ENCODE peak calls at places on chromosomes 7 and 10, in seven cellular contexts. N is RWPE2, S is ascending aorta, M is coronary artery, I is Peyer's patch, R is fibroblast of the aortic adventitia, X is GM13976. C is an unnamed sample.

GRCh38 chr7:1460757-1461639 is 1.7 kb upstream of the MICALL2 start:
- DNase-seq in I (peak), N (no peak), R (peak), S (peak), M (peak), X (peak), C (no peak)

GRCh38 chr10:31864834-31865518 is 63.7 kb downstream of the ARHGAP12 start:
- DNase-seq in X (no peak), M (no peak), R (peak), I (no peak), N (no peak), S (no peak), C (no peak)

GRCh38 chr7:42560866-42561265 is 323.9 kb upstream of the GLI3 start:
- DNase-seq in I (no peak), M (no peak), R (no peak), N (no peak), S (no peak), X (no peak), C (no peak)

GRCh38 chr10:106705576-106706526 is 458.7 kb downstream of the SORCS1 start:
- DNase-seq in X (peak), I (peak), R (peak), M (no peak), S (peak), N (no peak), C (peak)

GRCh38 chr10:78211476-78212110 is 177.9 kb downstream of the RPS24 start:
- DNase-seq in X (no peak), S (no peak), N (no peak), I (no peak), R (peak), M (no peak), C (no peak)

GRCh38 chr7:143979359-143979758 is 20.8 kb upstream of the OR6B1 start:
- DNase-seq in R (peak), X (no peak), M (no peak), I (no peak), N (no peak), S (no peak), C (no peak)

GRCh38 chr10:3065622-3066021 is 1.7 kb upstream of the PFKP start:
- DNase-seq in M (no peak), R (no peak), S (no peak), N (no peak), I (no peak), X (no peak), C (no peak)

GRCh38 chr7:96040250-96040772 is 268.0 kb downstream of the DYNC1I1 start:
- DNase-seq in N (no peak), S (no peak), X (no peak), M (no peak), R (no peak), I (no peak), C (no peak)

GRCh38 chr10:29703276-29703675 is 68.5 kb upstream of the SVIL start:
- DNase-seq in N (no peak), M (no peak), X (no peak), I (no peak), S (no peak), R (no peak), C (no peak)

GRCh38 chr7:150631084-150631824 is 931 bp downstream of the GIMAP6 start:
- DNase-seq in M (no peak), X (no peak), N (no peak), I (peak), S (no peak), R (no peak), C (no peak)

GRCh38 chr7:75987805-75988630 is 6.4 kb downstream of the TMEM120A start:
- DNase-seq in S (no peak), R (no peak), M (no peak), N (no peak), X (no peak), I (no peak), C (no peak)

GRCh38 chr7:74498354-74498753 is 44.6 kb downstream of the GTF2IRD1 start:
- DNase-seq in I (no peak), R (no peak), N (no peak), M (no peak), S (no peak), X (no peak), C (no peak)

GRCh38 chr7:153354071-153354470 is 594.5 kb downstream of the ACTR3B start:
- DNase-seq in R (no peak), S (no peak), N (no peak), M (no peak), I (no peak), X (no peak), C (no peak)

GRCh38 chr7:142776206-142776844 is 5.6 kb downstream of the PRSS2 start:
- DNase-seq in N (no peak), R (peak), X (no peak), I (no peak), S (no peak), M (no peak), C (no peak)

GRCh38 chr10:7085913-7086589 is 324.8 kb downstream of the SFMBT2 start:
- DNase-seq in I (no peak), X (no peak), S (no peak), N (no peak), M (no peak), R (peak), C (no peak)

GRCh38 chr7:46580756-46581155 is 659.7 kb upstream of the IGFBP3 start:
- DNase-seq in X (no peak), R (no peak), N (no peak), M (no peak), S (no peak), I (no peak), C (no peak)

GRCh38 chr10:86252051-86252450 is 114.5 kb downstream of the GRID1 start:
- DNase-seq in I (peak), R (no peak), X (no peak), S (peak), N (no peak), M (no peak), C (no peak)

GRCh38 chr7:54888067-54888735 is 129.2 kb upstream of the SEC61G start:
- DNase-seq in R (no peak), M (no peak), I (no peak), X (peak), N (no peak), S (no peak), C (no peak)

GRCh38 chr10:36766921-36767320 is 358.5 kb upstream of the ANKRD30A start:
- DNase-seq in X (no peak), N (no peak), I (no peak), S (no peak), M (no peak), R (no peak), C (no peak)

GRCh38 chr7:151851160-151851751 is 25.7 kb downstream of the PRKAG2 start:
- DNase-seq in X (no peak), S (no peak), R (peak), N (peak), M (no peak), I (no peak), C (no peak)

GRCh38 chr10:79182763-79183467 is 114.1 kb downstream of the ZMIZ1 start:
- DNase-seq in I (peak), N (no peak), M (no peak), S (no peak), R (peak), X (no peak), C (no peak)

GRCh38 chr7:130364446-130364845 is 15.8 kb upstream of the CPA1 start:
- DNase-seq in N (no peak), X (no peak), I (peak), R (no peak), S (no peak), M (no peak), C (no peak)

GRCh38 chr7:132609906-132610520 is 33.7 kb upstream of the PLXNA4 start:
- DNase-seq in X (no peak), M (no peak), I (no peak), S (no peak), N (no peak), R (no peak), C (no peak)

GRCh38 chr10:95374597-95375209 is 83.9 kb upstream of the PDLIM1 start:
- DNase-seq in R (peak), S (peak), X (peak), N (no peak), I (peak), M (peak), C (peak)

GRCh38 chr7:32025381-32026075 is 44.7 kb downstream of the PDE1C start:
- DNase-seq in M (no peak), N (no peak), X (no peak), S (no peak), I (no peak), R (no peak), C (no peak)

GRCh38 chr7:91089382-91089963 is 174.8 kb upstream of the FZD1 start:
- DNase-seq in N (no peak), X (no peak), M (no peak), I (no peak), R (peak), S (no peak), C (no peak)

GRCh38 chr7:44867073-44867990 is 18.0 kb downstream of the PURB start:
- DNase-seq in I (no peak), M (no peak), R (peak), N (no peak), X (no peak), S (no peak), C (no peak)

GRCh38 chr10:6086375-6087233 is 2.2 kb upstream of the RBM17 start:
- DNase-seq in R (peak), S (peak), X (peak), M (peak), I (peak), N (no peak), C (peak)

GRCh38 chr10:649798-650690 is 39.4 kb downstream of the DIP2C start:
- DNase-seq in N (no peak), R (no peak), X (no peak), M (no peak), S (peak), I (peak), C (no peak)

GRCh38 chr7:122136033-122136432 is 8.0 kb downstream of the AASS start:
- DNase-seq in R (peak), I (no peak), N (no peak), M (no peak), S (no peak), X (no peak), C (no peak)

GRCh38 chr10:133174689-133175263 is 14.8 kb downstream of the KNDC1 start:
- DNase-seq in I (no peak), N (no peak), S (no peak), M (no peak), R (no peak), X (no peak), C (no peak)

GRCh38 chr10:128095023-128095752 is 31.0 kb downstream of the MKI67 start:
- DNase-seq in X (no peak), N (no peak), M (no peak), R (no peak), S (no peak), I (peak), C (no peak)

GRCh38 chr10:112812571-112812970 is 137.5 kb upstream of the TCF7L2 start:
- DNase-seq in S (no peak), X (no peak), N (no peak), M (no peak), I (peak), R (no peak), C (no peak)

GRCh38 chr7:139727151-139727705 is 50.6 kb downstream of the HIPK2 start:
- DNase-seq in X (no peak), I (peak), N (no peak), M (no peak), S (no peak), R (peak), C (no peak)

GRCh38 chr10:79150444-79150754 is 81.6 kb downstream of the ZMIZ1 start:
- DNase-seq in X (no peak), M (no peak), S (no peak), I (no peak), N (no peak), R (no peak), C (no peak)

GRCh38 chr7:2713370-2713769 is 25.4 kb downstream of the AMZ1 start:
- DNase-seq in M (no peak), I (no peak), N (no peak), R (no peak), X (no peak), S (no peak), C (no peak)

GRCh38 chr10:62414359-62414758 is 40.2 kb downstream of the ZNF365 start:
- DNase-seq in I (no peak), X (no peak), R (no peak), S (no peak), N (no peak), M (no peak), C (no peak)
- TF ChIP-seq CTCF in I (no peak), X (no peak), R (peak), S (no peak), N (peak), M (no peak), C (peak)

DNA sequence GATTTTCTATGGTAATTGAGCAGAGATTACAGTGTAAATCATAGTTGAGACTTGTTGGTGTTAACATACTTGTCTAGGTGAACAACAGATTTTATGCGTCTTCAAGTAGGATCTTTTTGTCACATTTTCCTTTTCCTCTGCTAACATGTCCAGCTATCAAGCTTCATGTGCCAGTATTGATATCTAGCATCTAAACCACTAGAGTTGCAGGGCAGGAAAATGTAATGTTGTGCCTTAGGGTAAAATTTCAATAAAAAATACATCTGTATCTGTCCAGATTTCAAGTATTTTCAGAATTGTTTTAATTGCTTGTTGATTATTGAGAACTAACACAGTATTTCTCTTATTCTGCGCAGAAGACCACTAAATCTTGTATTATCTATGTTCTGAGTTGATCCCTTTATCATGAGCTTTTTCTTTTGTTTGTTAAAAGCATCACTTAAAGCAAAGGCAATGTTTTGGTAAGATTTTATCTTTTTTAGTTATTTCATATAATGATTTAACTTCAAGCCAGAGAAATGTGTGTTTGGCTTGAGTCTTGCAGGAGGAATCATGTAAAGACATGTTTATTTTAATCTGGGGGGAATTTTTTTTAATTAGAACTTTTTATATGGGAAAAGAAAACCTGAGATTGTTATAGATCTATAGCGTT is 16.5 kb downstream of the BICC1 start:
- DNase-seq in N (no peak), X (no peak), R (no peak), S (no peak), I (no peak), M (no peak), C (no peak)
- TF ChIP-seq CTCF in N (no peak), X (no peak), R (no peak), S (no peak), I (no peak), M (no peak), C (no peak)

GRCh38 chr7:110590415-110590814 is 500.5 kb upstream of the LRRN3 start:
- DNase-seq in N (no peak), S (no peak), R (no peak), X (no peak), I (no peak), M (no peak), C (no peak)
- TF ChIP-seq CTCF in N (no peak), S (no peak), R (no peak), X (no peak), I (no peak), M (no peak), C (no peak)

DNA sequence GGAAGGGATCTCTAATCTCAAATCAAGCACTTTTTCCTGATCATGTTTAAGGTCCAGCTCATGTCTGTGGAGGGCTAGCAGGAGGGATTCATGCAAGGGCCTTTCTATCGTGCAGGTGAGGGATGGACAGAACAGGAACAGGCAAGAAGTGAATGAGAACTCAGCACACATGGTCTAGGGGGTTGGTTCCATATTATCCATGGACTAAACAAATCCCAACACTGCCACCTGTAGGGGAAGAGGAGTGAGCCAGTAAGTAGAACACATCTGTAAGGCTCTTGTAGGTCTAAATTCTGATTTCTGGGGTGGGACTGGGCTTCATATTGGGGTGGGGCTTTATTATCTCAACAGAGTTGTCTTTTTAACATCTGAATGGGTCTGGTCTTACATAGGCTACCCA is 138.0 kb upstream of the TARP start:
- DNase-seq in M (no peak), I (no peak), S (no peak), N (no peak), X (no peak), R (peak), C (no peak)
- TF ChIP-seq CTCF in M (no peak), I (no peak), S (no peak), N (peak), X (no peak), R (peak), C (peak)

GRCh38 chr10:47094636-47095035 is 183.4 kb downstream of the PTPN20 start:
- DNase-seq in R (no peak), S (peak), M (peak), X (no peak), I (no peak), N (no peak), C (peak)
- TF ChIP-seq CTCF in R (no peak), S (no peak), M (no peak), X (no peak), I (no peak), N (no peak), C (no peak)

GRCh38 chr7:101804642-101805401 is 12.6 kb upstream of the CUX1 start:
- DNase-seq in X (no peak), I (no peak), N (no peak), R (peak), M (no peak), S (no peak), C (no peak)
- TF ChIP-seq CTCF in X (no peak), I (no peak), N (peak), R (peak), M (no peak), S (no peak), C (peak)

GRCh38 chr7:7969306-7970112 is 913 bp downstream of the GLCCI1 start:
- DNase-seq in X (peak), M (peak), S (peak), N (peak), I (peak), R (peak), C (no peak)
- TF ChIP-seq CTCF in X (no peak), M (no peak), S (peak), N (no peak), I (no peak), R (peak), C (peak)

GRCh38 chr7:86814980-86815379 is 171.3 kb downstream of the GRM3 start:
- DNase-seq in N (no peak), R (peak), I (no peak), M (no peak), S (no peak), X (no peak), C (no peak)
- TF ChIP-seq CTCF in N (peak), R (peak), I (no peak), M (no peak), S (peak), X (peak), C (peak)

GRCh38 chr10:104622175-104622574 is 18.9 kb upstream of the SORCS3 start:
- DNase-seq in R (no peak), N (no peak), M (no peak), I (no peak), S (no peak), X (no peak), C (no peak)

GRCh38 chr10:104617831-104618230 is 23.3 kb upstream of the SORCS3 start:
- DNase-seq in S (no peak), I (no peak), M (no peak), R (no peak), N (no peak), X (no peak), C (no peak)

DNA sequence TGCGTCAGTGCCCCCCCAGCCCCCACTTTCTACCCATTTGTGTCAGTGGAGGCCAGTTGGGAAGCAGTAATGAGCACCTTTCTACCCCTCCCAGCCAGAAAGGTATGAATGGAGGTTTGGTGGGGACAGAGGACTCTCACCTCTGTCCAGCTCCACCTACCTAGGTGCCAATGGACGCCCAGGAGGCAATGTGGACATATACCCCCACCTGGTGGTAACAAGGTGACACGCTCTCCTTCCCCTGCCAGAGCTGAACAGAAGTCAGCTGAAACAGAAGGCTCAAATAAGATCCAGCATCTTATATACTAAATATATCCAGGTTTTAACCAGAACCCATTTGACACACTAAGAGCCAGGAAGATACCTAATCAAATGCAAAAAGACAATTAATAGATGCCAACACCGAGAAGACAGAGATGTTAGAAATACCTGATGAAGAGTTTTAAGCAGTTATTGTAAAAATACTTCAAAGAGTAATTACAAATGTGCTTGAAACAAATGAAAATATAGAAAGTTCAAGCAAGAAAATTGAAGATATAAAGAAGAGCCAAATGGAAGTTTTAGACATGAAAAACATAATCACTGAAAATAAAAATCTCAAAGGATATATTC is 18.4 kb upstream of the SORCS3 start:
- DNase-seq in M (no peak), N (no peak), I (no peak), R (no peak), X (no peak), S (no peak), C (no peak)
- TF ChIP-seq CTCF in M (no peak), N (peak), I (no peak), R (peak), X (no peak), S (peak), C (peak)

C was measured in type B pancreatic cell.